ENCODE peak calls at places on chromosomes 13 and 19, in ten cellular contexts. Y, A, D, J, G, W, Z, H, L and Q are unnamed samples.
A peak's percentile ranks its signal among the peaks of the same experiment; 100 is the strongest.

GRCh38 chr13:47168086-47168485 is 271.2 kb upstream of the HTR2A start:
- DNase-seq in Z (no peak), D (no peak), W (no peak), L (no peak), G (no peak), A (no peak), H (no peak), J (peak; percentile 21), Y (no peak), Q (no peak)

GRCh38 chr19:51097166-51097736 is 11.0 kb downstream of the CTU1 start:
- DNase-seq in A (peak; percentile 63), W (peak; percentile 62), D (no peak), H (peak; percentile 79), Y (no peak), Z (peak; percentile 41), L (peak; percentile 72), G (peak; percentile 85), J (no peak), Q (no peak)

GRCh38 chr13:99214232-99214631 is 13.6 kb downstream of the UBAC2 start:
- DNase-seq in Z (no peak), L (no peak), D (no peak), W (peak; percentile 5), G (no peak), J (no peak), Y (no peak), H (no peak), A (no peak), Q (peak; percentile 33)

GRCh38 chr19:19774354-19775033 is 41.6 kb upstream of the ZNF14 start:
- DNase-seq in D (no peak), J (no peak), W (no peak), L (no peak), Y (no peak), A (no peak), H (no peak), G (no peak), Z (no peak), Q (no peak)

GRCh38 chr19:16115309-16116039 is 3.8 kb downstream of the RAB8A start:
- DNase-seq in H (no peak), D (no peak), Z (no peak), Y (no peak), J (no peak), G (no peak), L (no peak), W (no peak), A (no peak), Q (no peak)

GRCh38 chr19:15021286-15022007 is 27.8 kb upstream of the CASP14 start:
- DNase-seq in G (no peak), D (no peak), Y (no peak), H (no peak), Z (no peak), W (no peak), A (no peak), L (no peak), J (no peak), Q (no peak)

GRCh38 chr13:102399791-102400618 is 1.8 kb downstream of the FGF14 start:
- DNase-seq in H (peak; percentile 9), Y (no peak), W (no peak), J (no peak), A (peak; percentile 25), L (peak; percentile 18), Z (no peak), D (no peak), G (peak; percentile 37), Q (peak; percentile 20)

GRCh38 chr19:51702754-51703654 is 9.9 kb downstream of the SPACA6 start:
- DNase-seq in J (no peak), W (no peak), H (no peak), Y (no peak), Z (peak; percentile 52), A (no peak), D (no peak), L (no peak), G (peak; percentile 64), Q (no peak)

GRCh38 chr13:41296879-41297646 is 14.0 kb upstream of the NAA16 start:
- DNase-seq in Y (peak; percentile 27), G (no peak), W (no peak), A (no peak), Z (no peak), L (no peak), H (no peak), D (no peak), J (no peak), Q (no peak)

GRCh38 chr13:24232474-24232873 is 72.0 kb downstream of the SPATA13 start:
- DNase-seq in L (no peak), Z (no peak), D (no peak), Y (no peak), A (no peak), J (no peak), H (no peak), W (no peak), G (no peak), Q (no peak)

GRCh38 chr19:19568802-19569756 is 31.0 kb downstream of the CILP2 start:
- DNase-seq in G (no peak), D (no peak), A (no peak), J (no peak), Y (no peak), Z (no peak), W (peak; percentile 71), H (no peak), L (no peak), Q (no peak)

GRCh38 chr19:1248454-1249297 is at the start of gene MIDN:
- DNase-seq in Y (no peak), A (peak; percentile 91), H (peak; percentile 88), J (no peak), L (peak; percentile 86), Z (peak; percentile 67), D (no peak), G (peak; percentile 92), W (peak; percentile 59), Q (peak; percentile 85)

GRCh38 chr13:30257433-30258099 is 49.8 kb downstream of the KATNAL1 start:
- DNase-seq in Z (no peak), H (peak; percentile 75), J (no peak), D (no peak), Y (no peak), G (no peak), W (no peak), A (peak; percentile 49), L (no peak), Q (no peak)

GRCh38 chr19:6761053-6761676 is 6.1 kb downstream of the SH2D3A start:
- DNase-seq in J (no peak), Y (no peak), D (no peak), H (no peak), G (no peak), Z (no peak), W (no peak), L (no peak), A (no peak), Q (no peak)

GRCh38 chr19:4063369-4064072 is 3.2 kb downstream of the ZBTB7A start:
- DNase-seq in L (no peak), A (no peak), G (peak; percentile 45), Z (no peak), D (no peak), H (no peak), J (no peak), Y (no peak), W (no peak), Q (no peak)
- TF ChIP-seq CTCF in L (no peak), A (no peak), G (no peak), Z (no peak), D (peak; percentile 18), H (peak; percentile 8), J (no peak), Y (peak; percentile 29), W (no peak), Q (peak; percentile 20)

DNA sequence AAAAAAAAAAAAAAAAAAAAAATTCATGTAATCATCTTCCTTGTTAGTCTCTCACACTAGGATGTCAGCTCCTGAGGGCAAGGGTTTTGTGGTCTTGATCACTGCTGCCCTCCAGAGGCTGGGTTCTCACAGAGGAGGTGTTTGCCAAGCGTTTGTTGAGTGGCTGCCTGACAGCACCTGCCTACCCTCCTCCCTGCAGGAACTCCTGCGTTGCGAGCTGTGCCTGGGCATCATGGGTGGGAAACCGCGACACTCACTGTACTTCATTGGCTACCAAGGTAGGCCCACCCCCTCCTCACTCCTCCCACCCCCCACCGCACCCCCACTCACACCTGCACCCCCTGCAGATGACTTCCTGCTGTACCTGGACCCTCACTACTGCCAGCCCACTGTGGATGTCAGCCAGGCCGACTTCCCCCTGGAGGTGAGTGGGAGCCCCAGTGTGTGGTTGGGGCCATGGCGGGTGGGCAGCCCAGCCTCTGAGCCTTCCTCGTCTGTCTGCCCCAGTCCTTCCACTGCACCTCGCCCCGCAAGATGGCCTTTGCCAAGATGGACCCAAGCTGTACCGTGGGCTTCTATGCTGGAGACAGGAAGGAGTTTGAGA is 8.1 kb downstream of the ATG4D start:
- DNase-seq in J (no peak), H (no peak), G (no peak), W (peak; percentile 72), Y (no peak), Z (no peak), A (no peak), L (no peak), D (no peak), Q (no peak)
- TF ChIP-seq CTCF in J (no peak), H (peak; percentile 17), G (no peak), W (peak; percentile 46), Y (peak; percentile 30), Z (no peak), A (no peak), L (no peak), D (peak; percentile 10), Q (peak; percentile 3)

GRCh38 chr19:18322318-18322758 is 538 bp downstream of the LSM4 start:
- DNase-seq in D (no peak), Z (no peak), G (peak; percentile 62), L (peak; percentile 59), J (no peak), W (no peak), H (peak; percentile 63), Y (no peak), A (peak; percentile 72), Q (no peak)
- TF ChIP-seq CTCF in D (no peak), Z (no peak), G (peak; percentile 11), L (no peak), J (peak; percentile 27), W (peak; percentile 62), H (peak; percentile 24), Y (peak; percentile 41), A (peak; percentile 17), Q (peak; percentile 56)

GRCh38 chr19:42325896-42326771 is 699 bp downstream of the MEGF8 start:
- DNase-seq in G (no peak), D (no peak), J (no peak), H (peak; percentile 46), L (peak; percentile 39), A (peak; percentile 42), Z (no peak), W (no peak), Y (no peak), Q (peak; percentile 56)

GRCh38 chr19:42326969-42327368 is 1.5 kb downstream of the MEGF8 start:
- DNase-seq in D (no peak), W (no peak), Z (no peak), A (no peak), L (no peak), Y (no peak), J (no peak), H (no peak), G (no peak), Q (no peak)

GRCh38 chr19:42324655-42325307 is 654 bp upstream of the MEGF8 start:
- DNase-seq in L (no peak), G (no peak), Z (no peak), A (no peak), Y (no peak), D (no peak), W (no peak), H (no peak), J (no peak), Q (no peak)

GRCh38 chr19:42323852-42324654 is 1.4 kb upstream of the MEGF8 start:
- DNase-seq in Z (no peak), H (no peak), A (peak; percentile 31), L (no peak), G (no peak), W (no peak), J (no peak), D (no peak), Y (no peak), Q (no peak)

GRCh38 chr19:42325308-42325895 is at the start of gene MEGF8:
- DNase-seq in A (peak; percentile 98), W (peak; percentile 96), D (peak; percentile 85), J (peak; percentile 91), L (peak; percentile 94), G (peak; percentile 97), H (peak; percentile 99), Y (peak; percentile 94), Z (peak; percentile 96), Q (peak; percentile 97)
- TF ChIP-seq CTCF in A (peak; percentile 82), W (no peak), D (peak; percentile 93), J (peak; percentile 83), L (peak; percentile 14), G (peak; percentile 86), H (peak; percentile 95), Y (peak; percentile 96), Z (peak; percentile 63), Q (peak; percentile 97)